ENCODE peak calls at places on chromosomes 5 and 9, in four cellular contexts. H is tibial nerve, O is astrocyte, T is A549. U is an unnamed sample.

GRCh38 chr5:14615365-14615764 is 33.8 kb downstream of the OTULINL start:
- DNase-seq in O (no peak), H (no peak), T (no peak), U (no peak)

GRCh38 chr5:26205146-26205545 is 833.2 kb downstream of the CDH9 start:
- DNase-seq in T (no peak), H (no peak), O (no peak), U (no peak)

GRCh38 chr5:77356740-77357139 is 135.4 kb downstream of the WDR41 start:
- DNase-seq in O (peak; percentile 58), H (no peak), T (no peak), U (peak; percentile 59)

GRCh38 chr5:149133795-149134777 is 7.2 kb upstream of the ABLIM3 start:
- DNase-seq in T (peak; percentile 62), H (peak; percentile 17), O (peak; percentile 87), U (peak; percentile 95)

GRCh38 chr5:30376848-30377247 is 816.6 kb upstream of the CDH6 start:
- DNase-seq in O (no peak), H (no peak), T (no peak), U (no peak)

GRCh38 chr9:117448066-117448465 is 33.2 kb upstream of the ASTN2 start:
- DNase-seq in O (no peak), T (no peak), H (no peak), U (peak; percentile 20)

GRCh38 chr5:149151717-149152116 is 10.4 kb downstream of the ABLIM3 start:
- DNase-seq in T (peak; percentile 29), H (no peak), O (no peak), U (peak; percentile 40)

GRCh38 chr5:98108497-98108896 is 665.0 kb upstream of the RGMB start:
- DNase-seq in T (no peak), O (peak; percentile 93), H (no peak), U (peak; percentile 92)

GRCh38 chr5:158514353-158514960 is 585.3 kb downstream of the EBF1 start:
- DNase-seq in T (no peak), O (peak; percentile 81), H (no peak), U (peak; percentile 84)

DNA sequence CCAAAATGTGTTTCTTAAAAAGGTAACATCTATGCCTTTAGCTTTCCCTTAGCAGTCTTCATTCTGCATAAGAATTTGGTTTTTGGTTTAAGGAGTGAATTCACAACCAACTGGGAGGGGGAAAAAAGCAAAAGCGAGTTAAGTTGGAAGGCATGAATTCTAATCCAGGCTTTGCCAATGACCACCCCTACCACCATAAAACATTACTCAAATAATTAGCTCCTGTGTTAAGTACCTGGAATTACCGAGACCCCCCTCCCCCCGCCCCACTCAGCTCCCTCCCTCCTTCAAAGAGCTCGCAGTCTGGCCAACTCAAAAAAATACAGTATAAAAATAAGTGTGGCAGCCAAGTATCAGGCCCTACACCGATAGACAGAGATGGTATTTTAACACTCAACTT is 540 bp downstream of the ATG12 start:
- DNase-seq in O (no peak), T (no peak), H (no peak), U (no peak)
- H3K4me1 ChIP-seq in O (no peaks in the 10 kb centered on the region), T (peaks cover 30% of the 10 kb centered on the region), H (no peaks in the 10 kb centered on the region), U (peaks cover 39% of the 10 kb centered on the region)

GRCh38 chr9:109167716-109168115 is 667 bp upstream of the FRRS1L start:
- DNase-seq in H (no peak), O (no peak), T (no peak), U (no peak)
- H3K4me3 ChIP-seq in H (no peak overlapping the region), O (no peak overlapping the region), T (no peak overlapping the region), U (no peak overlapping the region)

DNA sequence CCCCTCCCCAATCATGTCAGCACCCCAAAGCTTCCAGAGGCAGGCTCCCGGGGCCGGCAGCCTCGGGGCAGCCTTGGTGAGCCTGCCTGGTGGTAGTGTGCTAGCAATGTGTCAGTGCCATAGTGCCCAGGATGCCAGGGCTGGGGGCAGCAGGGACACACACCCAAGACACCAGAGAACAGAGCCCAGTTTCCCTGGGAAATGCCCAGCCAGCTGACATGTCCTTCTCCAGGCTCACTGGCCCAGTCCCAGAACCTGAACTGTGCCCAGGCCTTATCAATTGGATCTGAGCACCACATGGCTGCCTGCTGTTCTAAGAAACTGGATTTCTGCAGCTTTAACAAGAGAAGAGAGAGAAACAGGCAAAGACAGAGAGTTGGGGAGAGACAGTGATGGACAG is 74.9 kb upstream of the LRRTM2 start:
- DNase-seq in T (no peak), O (no peak), H (no peak), U (no peak)
- H3K4me1 ChIP-seq in T (no peaks in the 10 kb centered on the region), O (peaks cover 17% of the 10 kb centered on the region), H (peaks cover 3% of the 10 kb centered on the region), U (peaks cover 11% of the 10 kb centered on the region)

GRCh38 chr9:136994180-136994884 is 2.0 kb downstream of the CLIC3 start:
- DNase-seq in O (no peak), T (no peak), H (no peak), U (no peak)

GRCh38 chr9:136995772-136996308 is 528 bp downstream of the CLIC3 start:
- DNase-seq in T (no peak), O (peak; percentile 36), H (no peak), U (peak; percentile 69)

GRCh38 chr9:136994885-136995224 is 1.5 kb downstream of the CLIC3 start:
- DNase-seq in T (no peak), O (no peak), H (no peak), U (no peak)

GRCh38 chr9:136996361-136997281 is at the start of gene CLIC3:
- DNase-seq in H (no peak), O (no peak), T (peak; percentile 51), U (peak; percentile 69)

GRCh38 chr9:136995370-136995769 is 998 bp downstream of the CLIC3 start:
- DNase-seq in T (no peak), O (no peak), H (no peak), U (peak; percentile 54)
- H3K4me3 ChIP-seq in T (no peak overlapping the region), O (no peak overlapping the region), H (peak overlapping the region; percentile 17), U (peak overlapping the region; percentile 57)

DNA sequence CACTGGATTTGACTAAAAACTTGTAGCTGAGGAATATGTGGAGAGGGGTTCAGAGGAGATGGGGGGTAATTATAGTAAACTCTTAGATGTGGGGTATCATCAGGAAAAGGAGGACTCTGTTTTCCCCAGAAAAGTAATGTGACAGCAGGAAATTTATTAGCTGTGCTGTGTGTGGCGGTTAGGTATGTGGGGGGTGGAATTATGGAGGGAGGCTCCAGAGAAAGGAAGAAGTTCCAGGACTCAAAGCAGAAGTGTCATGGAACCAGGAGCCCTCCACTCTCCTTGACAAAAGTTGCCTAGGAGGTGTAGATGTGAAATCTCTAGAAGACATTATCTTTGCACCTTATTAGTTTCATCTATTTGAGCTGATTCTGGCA is 18.0 kb downstream of the NR2F1 start:
- DNase-seq in T (no peak), O (no peak), H (no peak), U (no peak)
- H3K4me1 ChIP-seq in T (peaks cover 5% of the 10 kb centered on the region), O (peaks cover 61% of the 10 kb centered on the region), H (no peaks in the 10 kb centered on the region), U (no peaks in the 10 kb centered on the region)

GRCh38 chr5:17283121-17283415 is 65.6 kb downstream of the BASP1 start:
- DNase-seq in T (no peak), O (no peak), H (no peak), U (no peak)

GRCh38 chr5:17279487-17279886 is 62.1 kb downstream of the BASP1 start:
- DNase-seq in O (no peak), T (no peak), H (no peak), U (no peak)

GRCh38 chr5:17278931-17279330 is 61.5 kb downstream of the BASP1 start:
- DNase-seq in H (no peak), T (no peak), O (no peak), U (no peak)

GRCh38 chr5:17277907-17278306 is 60.5 kb downstream of the BASP1 start:
- DNase-seq in O (no peak), T (no peak), H (no peak), U (no peak)

DNA sequence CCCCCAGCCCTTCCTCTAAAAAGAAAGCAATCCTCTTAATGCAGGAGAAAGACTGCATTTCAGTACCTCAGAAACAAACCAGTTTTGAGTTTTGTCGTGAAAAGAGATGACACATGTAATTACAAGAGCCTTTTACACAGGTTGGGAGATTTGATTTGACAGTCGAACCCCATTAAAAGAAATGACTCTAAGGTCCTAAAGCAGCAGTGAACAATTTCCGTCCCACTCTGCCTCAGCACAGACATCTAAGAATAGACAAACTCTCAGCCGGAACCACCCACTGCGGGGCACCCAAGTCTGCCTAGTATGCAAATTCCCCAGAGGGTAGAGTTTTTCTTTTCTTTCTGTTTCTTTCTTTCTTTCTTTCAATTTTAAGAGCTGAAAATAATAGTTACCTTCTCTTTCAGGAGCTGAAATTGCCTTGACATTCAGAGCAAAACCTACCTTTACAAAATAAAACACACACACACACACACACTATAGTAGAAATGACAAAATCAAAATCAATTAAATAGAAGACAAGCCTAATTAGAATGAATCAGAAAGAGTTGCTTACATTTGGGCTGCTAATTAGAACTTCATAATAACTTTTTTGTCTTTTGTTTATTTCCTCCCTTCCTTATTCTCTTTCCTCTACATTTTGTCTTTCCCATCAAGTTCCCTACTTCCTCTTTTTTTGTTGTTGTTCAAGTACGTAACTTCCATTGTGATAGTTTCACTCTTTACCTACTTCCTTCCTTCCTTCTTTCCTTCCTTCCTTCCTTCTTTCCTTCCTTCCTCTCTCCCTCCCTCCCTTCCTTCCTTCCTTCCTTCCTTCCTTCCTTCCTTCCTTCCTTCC is 65.1 kb downstream of the BASP1 start:
- DNase-seq in H (no peak), T (no peak), O (no peak), U (peak; percentile 5)
- H3K4me3 ChIP-seq in H (no peak overlapping the region), T (no peak overlapping the region), O (no peak overlapping the region), U (peak overlapping the region; percentile 24)

U was measured in GM23248.